ENCODE peak calls at places on chromosomes 6 and 20, in four cellular contexts. I is sigmoid colon, P is tibial nerve, H is heart left ventricle. L is an unnamed sample. For H3K4me1 and H3K27me3, the result is how much of the 10 kb centered on the place peaks cover.

GRCh38 chr6:141464490-141464889 is 668.2 kb upstream of the GJE1 start:
- DNase-seq in I (no peak), P (no peak), H (no peak), L (no peak)

GRCh38 chr6:35213824-35214756 is at the start of gene SCUBE3:
- DNase-seq in I (no peak), P (no peak), H (no peak), L (no peak)

GRCh38 chr6:148945311-148946021 is 198.6 kb downstream of the UST start:
- DNase-seq in I (no peak), P (no peak), H (no peak), L (no peak)

GRCh38 chr20:31390490-31390889 is at the start of gene DEFB119:
- DNase-seq in I (no peak), P (no peak), H (no peak), L (no peak)

GRCh38 chr6:753486-753885 is 60.5 kb upstream of the EXOC2 start:
- DNase-seq in I (no peak), P (no peak), H (no peak), L (no peak)

GRCh38 chr20:17786221-17786718 is 86.5 kb downstream of the BANF2 start:
- DNase-seq in I (no peak), P (no peak), H (peak), L (no peak)

GRCh38 chr20:17533396-17533795 is 2.2 kb upstream of the BFSP1 start:
- DNase-seq in I (no peak), P (peak), H (no peak), L (no peak)

GRCh38 chr6:15148356-15149058 is 97.4 kb upstream of the JARID2 start:
- DNase-seq in I (no peak), P (no peak), H (no peak), L (no peak)

GRCh38 chr6:170110201-170111140 is 180.4 kb downstream of the DLL1 start:
- DNase-seq in I (peak), P (no peak), H (peak), L (peak)

GRCh38 chr6:135149376-135149775 is 31.7 kb upstream of the MYB start:
- DNase-seq in I (no peak), P (no peak), H (no peak), L (no peak)

GRCh38 chr20:32526125-32526524 is 59.0 kb downstream of the NOL4L start:
- DNase-seq in I (no peak), P (no peak), H (no peak), L (no peak)
- H3K4me1 ChIP-seq in I (under half), P (under half), H (under half), L (under half)

DNA sequence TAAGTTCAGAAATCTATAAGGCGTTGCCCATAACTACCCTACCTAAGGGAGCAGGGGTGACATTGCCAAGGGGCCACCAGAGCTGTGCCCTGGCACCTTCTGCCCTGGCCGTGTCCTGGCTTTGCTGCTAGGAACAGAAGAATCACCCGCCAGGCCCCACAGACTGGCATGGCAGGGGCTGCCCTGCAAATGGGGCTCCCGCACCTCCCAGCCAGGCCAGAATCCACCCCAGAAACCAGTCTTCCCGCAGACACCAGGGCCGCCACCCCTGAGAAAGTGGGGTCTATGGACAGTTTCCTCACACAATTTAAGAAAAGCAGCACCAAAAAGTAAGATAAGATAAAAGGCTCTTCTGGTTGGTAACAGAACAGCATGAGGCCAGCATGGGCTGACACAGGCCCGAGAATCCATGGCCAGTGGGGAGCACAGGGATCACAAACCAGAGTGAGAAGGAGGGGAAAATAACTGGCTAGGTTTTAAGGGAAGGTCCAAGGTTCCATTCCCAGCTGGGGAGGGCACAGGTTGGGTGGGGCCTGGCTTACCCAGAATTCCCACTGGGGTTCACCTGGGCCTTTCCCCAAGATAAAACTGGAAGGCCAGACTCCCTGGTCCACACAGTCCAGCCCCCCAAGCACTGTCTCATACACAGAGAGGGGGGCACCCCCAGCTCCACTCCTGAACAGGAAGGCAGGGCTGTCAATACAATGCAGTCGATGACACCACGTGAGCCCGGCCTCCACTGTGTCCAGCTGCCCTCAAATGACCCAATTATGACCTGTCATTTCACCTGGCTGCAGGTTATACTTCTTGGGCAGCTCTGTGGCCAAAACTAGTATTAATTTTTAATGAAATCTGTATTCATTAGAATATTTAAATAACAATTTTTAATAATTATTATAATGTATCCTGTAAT is 59.4 kb downstream of the PYGB start:
- DNase-seq in I (peak), P (no peak), H (no peak), L (no peak)
- H3K27ac ChIP-seq in I (no peak), P (no peak), H (no peak), L (no peak)

DNA sequence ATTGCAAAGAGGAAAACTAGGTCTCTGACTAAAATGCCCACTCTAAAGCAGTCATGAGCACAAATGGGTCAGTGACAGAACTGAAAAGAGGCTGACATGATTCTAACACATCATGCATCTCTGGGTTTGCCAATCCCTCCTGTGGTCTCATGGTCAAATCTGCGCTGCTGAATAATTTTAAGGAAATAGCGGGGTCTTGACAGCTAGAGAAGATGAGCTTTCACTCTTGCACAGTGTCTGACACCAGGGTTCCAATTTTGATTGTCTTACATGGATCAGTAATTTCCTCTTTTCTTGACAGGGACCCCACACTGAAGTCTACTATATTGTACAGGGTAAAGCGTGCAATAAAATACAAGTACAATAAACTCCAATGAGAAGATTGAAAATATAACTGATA is 236.8 kb upstream of the CNR1 start:
- DNase-seq in I (no peak), P (no peak), H (no peak), L (no peak)
- H3K27me3 ChIP-seq in I (under half), P (under half), H (under half), L (under half)

GRCh38 chr20:45049904-45050471 is 50.9 kb downstream of the KCNS1 start:
- DNase-seq in I (no peak), P (no peak), H (no peak), L (no peak)

GRCh38 chr20:45051497-45052060 is 49.3 kb downstream of the KCNS1 start:
- DNase-seq in I (no peak), P (no peak), H (no peak), L (no peak)

GRCh38 chr20:45052698-45053440 is 48.1 kb downstream of the KCNS1 start:
- DNase-seq in I (no peak), P (no peak), H (no peak), L (no peak)

GRCh38 chr20:45047581-45048119 is 53.3 kb downstream of the KCNS1 start:
- DNase-seq in I (no peak), P (no peak), H (no peak), L (no peak)

DNA sequence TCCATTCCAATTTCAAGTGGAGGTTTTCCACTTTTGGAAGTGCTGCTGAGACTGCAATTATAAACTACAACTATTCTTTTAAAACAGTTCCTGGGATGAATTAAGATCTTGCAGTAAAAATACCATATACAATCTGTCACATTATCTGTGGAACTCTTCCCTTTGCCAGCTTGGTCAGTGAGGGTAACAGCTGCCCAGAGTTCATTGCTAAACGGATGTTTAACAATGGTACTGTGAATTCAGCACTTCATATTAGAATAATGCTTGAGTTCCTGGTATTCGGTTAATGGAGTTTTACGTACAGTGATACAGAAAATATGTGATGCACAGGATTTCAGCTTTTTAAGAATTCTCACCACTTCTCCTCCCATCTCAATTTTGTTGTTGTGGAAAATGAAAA is 51.5 kb downstream of the KCNS1 start:
- DNase-seq in I (no peak), P (no peak), H (no peak), L (no peak)
- H3K4me1 ChIP-seq in I (under half), P (under half), H (under half), L (under half)

GRCh38 chr6:127118505-127119360 is at the start of gene RSPO3:
- DNase-seq in I (peak), P (peak), H (no peak), L (peak)
- H3K27ac ChIP-seq in I (peak), P (no peak), H (no peak), L (peak)

DNA sequence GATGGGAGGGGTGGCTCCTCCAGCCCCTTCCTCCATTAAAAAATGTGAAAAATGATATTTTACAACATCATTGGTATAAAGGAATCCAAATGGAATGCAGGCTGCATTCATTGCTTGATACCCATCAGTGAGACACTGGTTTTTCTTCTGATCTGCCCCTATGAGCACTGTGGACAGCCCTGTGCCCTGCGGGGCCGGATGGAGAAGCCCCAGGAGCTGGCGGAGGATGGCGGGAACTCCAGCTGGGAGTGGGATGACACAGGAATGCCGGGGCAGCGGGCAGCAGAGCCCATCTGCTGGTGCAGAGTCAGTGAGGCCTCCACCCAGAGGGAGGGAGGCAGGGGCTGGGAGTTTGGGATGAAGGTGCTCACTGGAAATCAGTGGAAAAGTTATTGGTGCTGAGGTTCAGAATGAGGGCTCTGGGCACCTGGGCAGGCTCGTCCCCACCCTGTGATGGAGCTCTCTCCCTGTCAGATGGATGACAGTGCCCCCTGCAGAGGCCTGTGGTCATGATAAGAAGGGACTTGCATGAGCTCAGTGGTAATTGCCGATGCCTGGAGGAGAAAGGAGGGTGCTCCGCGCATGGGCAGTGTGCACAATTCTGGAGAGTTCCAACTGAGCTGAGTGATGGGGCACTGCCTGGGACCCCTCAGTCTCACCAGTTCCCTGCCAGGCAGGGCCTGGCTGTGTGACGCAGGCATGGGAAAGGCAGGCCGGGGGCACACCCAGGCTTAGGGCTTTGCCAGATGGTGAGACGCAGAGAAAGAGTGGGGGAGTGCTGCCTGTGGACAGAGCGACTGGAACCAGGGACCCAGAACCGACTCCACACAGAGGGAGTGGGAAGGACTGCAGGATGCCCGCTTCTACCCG is 23.2 kb downstream of the CTCFL start:
- DNase-seq in I (no peak), P (no peak), H (no peak), L (no peak)
- H3K27me3 ChIP-seq in I (under half), P (under half), H (under half), L (under half)